ENCODE peak calls at places on chromosome 19, in eight cellular contexts. One of them, this sample, is unnamed. For H3K27me3, the result is how much of the 10 kb centered on the place peaks cover.

GRCh38 chr19:49463960-49464740 is 9.9 kb upstream of the FLT3LG start:
- DNase-seq in gastrocnemius medialis: no peak
- DNase-seq in esophagus squamous epithelium: no peak
- DNase-seq in body of pancreas: no peak
- DNase-seq in uterus: no peak
- DNase-seq in upper lobe of left lung: peak
- DNase-seq in HCT116: no peak
- DNase-seq in IMR-90: no peak
- DNase-seq in this sample: no peak

GRCh38 chr19:13881231-13881691 is 4.3 kb downstream of the NANOS3 start:
- DNase-seq in IMR-90: peak
- DNase-seq in HCT116: no peak
- DNase-seq in body of pancreas: no peak
- DNase-seq in upper lobe of left lung: no peak
- DNase-seq in esophagus squamous epithelium: no peak
- DNase-seq in gastrocnemius medialis: no peak
- DNase-seq in uterus: no peak
- DNase-seq in this sample: no peak

GRCh38 chr19:28746486-28746885 is 466.5 kb downstream of the UQCRFS1 start:
- DNase-seq in esophagus squamous epithelium: no peak
- DNase-seq in body of pancreas: no peak
- DNase-seq in uterus: no peak
- DNase-seq in gastrocnemius medialis: no peak
- DNase-seq in IMR-90: no peak
- DNase-seq in HCT116: no peak
- DNase-seq in upper lobe of left lung: no peak
- DNase-seq in this sample: no peak

GRCh38 chr19:18794692-18795091 is 3.6 kb upstream of the COMP start:
- DNase-seq in gastrocnemius medialis: no peak
- DNase-seq in HCT116: no peak
- DNase-seq in body of pancreas: no peak
- DNase-seq in esophagus squamous epithelium: no peak
- DNase-seq in IMR-90: no peak
- DNase-seq in uterus: no peak
- DNase-seq in upper lobe of left lung: no peak
- DNase-seq in this sample: no peak

GRCh38 chr19:8254286-8255001 is 45.3 kb downstream of the CERS4 start:
- DNase-seq in HCT116: no peak
- DNase-seq in gastrocnemius medialis: no peak
- DNase-seq in upper lobe of left lung: no peak
- DNase-seq in uterus: no peak
- DNase-seq in IMR-90: no peak
- DNase-seq in esophagus squamous epithelium: no peak
- DNase-seq in body of pancreas: no peak
- DNase-seq in this sample: no peak

GRCh38 chr19:13906525-13906904 is 514 bp downstream of the CC2D1A start:
- DNase-seq in esophagus squamous epithelium: no peak
- DNase-seq in uterus: no peak
- DNase-seq in body of pancreas: peak
- DNase-seq in upper lobe of left lung: no peak
- DNase-seq in IMR-90: no peak
- DNase-seq in gastrocnemius medialis: peak
- DNase-seq in HCT116: no peak
- DNase-seq in this sample: no peak

GRCh38 chr19:46731007-46731501 is 14.1 kb upstream of the PRKD2 start:
- DNase-seq in HCT116: no peak
- DNase-seq in body of pancreas: no peak
- DNase-seq in uterus: no peak
- DNase-seq in upper lobe of left lung: no peak
- DNase-seq in IMR-90: peak
- DNase-seq in gastrocnemius medialis: no peak
- DNase-seq in esophagus squamous epithelium: no peak
- DNase-seq in this sample: no peak

GRCh38 chr19:54425382-54425723 is 10.1 kb downstream of the TTYH1 start:
- DNase-seq in esophagus squamous epithelium: no peak
- DNase-seq in IMR-90: no peak
- DNase-seq in upper lobe of left lung: no peak
- DNase-seq in HCT116: no peak
- DNase-seq in gastrocnemius medialis: no peak
- DNase-seq in uterus: no peak
- DNase-seq in body of pancreas: no peak
- DNase-seq in this sample: no peak

GRCh38 chr19:8324186-8325050 is 3.1 kb downstream of the RPS28 start:
- DNase-seq in gastrocnemius medialis: no peak
- DNase-seq in IMR-90: no peak
- DNase-seq in HCT116: no peak
- DNase-seq in uterus: peak
- DNase-seq in upper lobe of left lung: no peak
- DNase-seq in body of pancreas: peak
- DNase-seq in esophagus squamous epithelium: no peak
- DNase-seq in this sample: no peak

GRCh38 chr19:47848425-47848824 is 10.6 kb upstream of the TPRX2 start:
- DNase-seq in IMR-90: no peak
- DNase-seq in uterus: no peak
- DNase-seq in upper lobe of left lung: no peak
- DNase-seq in esophagus squamous epithelium: no peak
- DNase-seq in gastrocnemius medialis: no peak
- DNase-seq in HCT116: no peak
- DNase-seq in body of pancreas: no peak
- DNase-seq in this sample: no peak

GRCh38 chr19:34337747-34338146 is 27.2 kb upstream of the GPI start:
- DNase-seq in HCT116: no peak
- DNase-seq in IMR-90: no peak
- DNase-seq in gastrocnemius medialis: no peak
- DNase-seq in esophagus squamous epithelium: no peak
- DNase-seq in upper lobe of left lung: no peak
- DNase-seq in uterus: no peak
- DNase-seq in body of pancreas: peak
- DNase-seq in this sample: no peak

GRCh38 chr19:48696353-48697010 is 711 bp downstream of the FUT2 start:
- DNase-seq in uterus: no peak
- DNase-seq in upper lobe of left lung: no peak
- DNase-seq in HCT116: no peak
- DNase-seq in body of pancreas: peak
- DNase-seq in IMR-90: no peak
- DNase-seq in gastrocnemius medialis: no peak
- DNase-seq in esophagus squamous epithelium: no peak
- DNase-seq in this sample: no peak

GRCh38 chr19:6740589-6741348 is 1.3 kb downstream of the TRIP10 start:
- DNase-seq in esophagus squamous epithelium: no peak
- DNase-seq in gastrocnemius medialis: peak
- DNase-seq in HCT116: no peak
- DNase-seq in body of pancreas: peak
- DNase-seq in uterus: peak
- DNase-seq in IMR-90: peak
- DNase-seq in upper lobe of left lung: peak
- DNase-seq in this sample: no peak

GRCh38 chr19:1749373-1750342 is 3.6 kb upstream of the ONECUT3 start:
- DNase-seq in HCT116: no peak
- DNase-seq in body of pancreas: no peak
- DNase-seq in esophagus squamous epithelium: no peak
- DNase-seq in gastrocnemius medialis: no peak
- DNase-seq in upper lobe of left lung: peak
- DNase-seq in uterus: no peak
- DNase-seq in IMR-90: no peak
- DNase-seq in this sample: no peak

GRCh38 chr19:7655581-7655980 is 13.3 kb upstream of the RETN start:
- DNase-seq in uterus: no peak
- DNase-seq in IMR-90: no peak
- DNase-seq in body of pancreas: no peak
- DNase-seq in esophagus squamous epithelium: no peak
- DNase-seq in upper lobe of left lung: no peak
- DNase-seq in gastrocnemius medialis: no peak
- DNase-seq in HCT116: no peak
- DNase-seq in this sample: no peak

GRCh38 chr19:33376423-33376822 is 2.9 kb downstream of the CEBPG start:
- DNase-seq in HCT116: peak
- DNase-seq in esophagus squamous epithelium: no peak
- DNase-seq in gastrocnemius medialis: peak
- DNase-seq in uterus: peak
- DNase-seq in body of pancreas: peak
- DNase-seq in IMR-90: peak
- DNase-seq in upper lobe of left lung: no peak
- DNase-seq in this sample: peak

GRCh38 chr19:54137913-54138776 is 583 bp downstream of the CNOT3 start:
- DNase-seq in body of pancreas: no peak
- DNase-seq in HCT116: no peak
- DNase-seq in upper lobe of left lung: peak
- DNase-seq in uterus: no peak
- DNase-seq in IMR-90: no peak
- DNase-seq in esophagus squamous epithelium: no peak
- DNase-seq in gastrocnemius medialis: no peak
- DNase-seq in this sample: no peak

GRCh38 chr19:41366089-41366488 is 2.1 kb upstream of the B9D2 start:
- DNase-seq in upper lobe of left lung: no peak
- DNase-seq in HCT116: no peak
- DNase-seq in IMR-90: no peak
- DNase-seq in gastrocnemius medialis: no peak
- DNase-seq in esophagus squamous epithelium: no peak
- DNase-seq in uterus: no peak
- DNase-seq in body of pancreas: no peak
- DNase-seq in this sample: no peak

GRCh38 chr19:6997679-6998445 is 23.4 kb downstream of the MBD3L2B start:
- DNase-seq in body of pancreas: no peak
- DNase-seq in upper lobe of left lung: no peak
- DNase-seq in HCT116: no peak
- DNase-seq in IMR-90: no peak
- DNase-seq in esophagus squamous epithelium: no peak
- DNase-seq in uterus: no peak
- DNase-seq in gastrocnemius medialis: no peak
- DNase-seq in this sample: no peak

GRCh38 chr19:48754950-48755645 is at the start of gene FGF21:
- DNase-seq in esophagus squamous epithelium: no peak
- DNase-seq in upper lobe of left lung: no peak
- DNase-seq in gastrocnemius medialis: peak
- DNase-seq in body of pancreas: peak
- DNase-seq in IMR-90: no peak
- DNase-seq in HCT116: no peak
- DNase-seq in uterus: no peak
- DNase-seq in this sample: no peak

GRCh38 chr19:45650722-45651121 is 11.5 kb upstream of the EML2 start:
- DNase-seq in HCT116: no peak
- DNase-seq in esophagus squamous epithelium: no peak
- DNase-seq in upper lobe of left lung: no peak
- DNase-seq in uterus: no peak
- DNase-seq in gastrocnemius medialis: no peak
- DNase-seq in body of pancreas: no peak
- DNase-seq in IMR-90: no peak
- DNase-seq in this sample: no peak

GRCh38 chr19:55605637-55606470 is at the start of gene ZNF865:
- DNase-seq in esophagus squamous epithelium: no peak
- DNase-seq in uterus: peak
- DNase-seq in upper lobe of left lung: no peak
- DNase-seq in gastrocnemius medialis: peak
- DNase-seq in HCT116: peak
- DNase-seq in body of pancreas: peak
- DNase-seq in IMR-90: peak
- DNase-seq in this sample: peak
- TF ChIP-seq POLR2A in esophagus squamous epithelium: no peak
- TF ChIP-seq POLR2A in uterus: no peak
- TF ChIP-seq POLR2A in upper lobe of left lung: no peak
- TF ChIP-seq POLR2A in gastrocnemius medialis: peak
- TF ChIP-seq POLR2A in HCT116: no peak
- TF ChIP-seq POLR2A in body of pancreas: peak
- TF ChIP-seq POLR2A in IMR-90: peak
- TF ChIP-seq POLR2A in this sample: no peak

DNA sequence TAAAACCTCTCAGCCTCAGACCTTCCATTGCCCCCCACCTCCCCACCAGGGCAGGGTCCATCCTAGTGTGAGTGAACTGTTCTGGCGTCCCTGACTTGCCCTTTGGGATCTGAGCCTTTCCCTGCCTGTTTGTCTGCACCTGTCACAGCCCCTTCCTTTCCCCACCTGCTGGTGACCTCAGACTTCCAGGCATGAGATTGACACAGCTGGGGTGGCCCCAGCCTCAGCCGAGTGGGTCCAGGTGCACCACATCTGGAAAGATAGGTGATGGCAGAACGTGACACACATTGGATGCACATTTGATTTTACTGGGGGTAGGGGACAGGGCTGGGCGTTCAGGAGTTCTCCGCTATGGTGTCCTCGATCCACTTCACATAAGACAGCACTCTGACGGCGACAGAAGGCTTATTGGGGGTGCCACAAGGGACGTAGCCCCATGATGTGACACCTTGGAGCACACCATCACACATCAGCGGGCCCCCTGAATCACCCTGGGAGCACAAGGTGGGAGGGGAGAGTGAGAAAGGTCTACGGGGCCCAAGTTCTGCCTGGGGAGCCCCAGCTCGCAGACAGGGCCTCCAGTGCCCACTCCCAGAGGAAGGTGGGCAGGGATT is 4.6 kb downstream of the KLK1 start:
- DNase-seq in body of pancreas: peak
- DNase-seq in gastrocnemius medialis: no peak
- DNase-seq in esophagus squamous epithelium: no peak
- DNase-seq in uterus: no peak
- DNase-seq in HCT116: no peak
- DNase-seq in upper lobe of left lung: no peak
- DNase-seq in IMR-90: no peak
- DNase-seq in this sample: no peak
- H3K27me3 ChIP-seq in body of pancreas: under half
- H3K27me3 ChIP-seq in gastrocnemius medialis: under half
- H3K27me3 ChIP-seq in esophagus squamous epithelium: under half
- H3K27me3 ChIP-seq in uterus: under half
- H3K27me3 ChIP-seq in HCT116: under half
- H3K27me3 ChIP-seq in upper lobe of left lung: under half
- H3K27me3 ChIP-seq in IMR-90: under half
- H3K27me3 ChIP-seq in this sample: half or more

GRCh38 chr19:44401787-44402115 is 343 bp upstream of the ZNF285 start:
- DNase-seq in gastrocnemius medialis: no peak
- DNase-seq in IMR-90: no peak
- DNase-seq in upper lobe of left lung: no peak
- DNase-seq in body of pancreas: no peak
- DNase-seq in esophagus squamous epithelium: no peak
- DNase-seq in uterus: no peak
- DNase-seq in HCT116: no peak
- DNase-seq in this sample: no peak

GRCh38 chr19:44401108-44401786 is at the start of gene ZNF285:
- DNase-seq in body of pancreas: peak
- DNase-seq in uterus: peak
- DNase-seq in gastrocnemius medialis: peak
- DNase-seq in IMR-90: peak
- DNase-seq in upper lobe of left lung: peak
- DNase-seq in esophagus squamous epithelium: no peak
- DNase-seq in HCT116: no peak
- DNase-seq in this sample: peak
- TF ChIP-seq POLR2A in body of pancreas: peak
- TF ChIP-seq POLR2A in uterus: no peak
- TF ChIP-seq POLR2A in gastrocnemius medialis: no peak
- TF ChIP-seq POLR2A in IMR-90: no peak
- TF ChIP-seq POLR2A in upper lobe of left lung: no peak
- TF ChIP-seq POLR2A in esophagus squamous epithelium: no peak
- TF ChIP-seq POLR2A in HCT116: no peak
- TF ChIP-seq POLR2A in this sample: no peak

DNA sequence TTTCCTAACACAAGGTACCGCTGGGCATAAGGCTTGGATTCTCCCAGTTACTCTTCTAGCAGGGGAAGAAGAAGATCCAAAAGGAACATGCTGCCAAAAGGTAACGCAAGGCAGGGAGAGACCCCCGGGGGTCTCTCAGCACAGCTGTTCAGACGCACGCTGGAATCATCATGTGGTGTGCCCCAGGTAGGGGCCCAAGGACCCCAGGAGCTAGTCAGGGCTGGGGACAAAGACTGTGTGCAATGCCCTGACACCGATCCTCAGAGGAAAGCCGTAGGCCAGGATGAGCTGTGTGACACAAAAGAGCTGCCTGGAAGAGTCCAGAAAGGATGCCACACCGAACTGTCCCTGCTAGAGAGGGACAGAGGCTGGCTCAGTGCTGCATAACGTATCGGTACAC is 22.3 kb upstream of the EPHX3 start:
- DNase-seq in esophagus squamous epithelium: no peak
- DNase-seq in upper lobe of left lung: no peak
- DNase-seq in body of pancreas: no peak
- DNase-seq in uterus: no peak
- DNase-seq in gastrocnemius medialis: no peak
- DNase-seq in HCT116: no peak
- DNase-seq in IMR-90: no peak
- DNase-seq in this sample: no peak
- H3K27me3 ChIP-seq in esophagus squamous epithelium: under half
- H3K27me3 ChIP-seq in upper lobe of left lung: under half
- H3K27me3 ChIP-seq in body of pancreas: under half
- H3K27me3 ChIP-seq in uterus: under half
- H3K27me3 ChIP-seq in gastrocnemius medialis: under half
- H3K27me3 ChIP-seq in HCT116: under half
- H3K27me3 ChIP-seq in IMR-90: under half
- H3K27me3 ChIP-seq in this sample: under half